ENCODE peak calls at places on chromosomes 12 and 14, in ten cellular contexts. E, Z, F, L, Q, M, N, G, K and V are unnamed samples.

GRCh38 chr14:92497391-92497790 is 16.2 kb upstream of the RIN3 start:
- DNase-seq in E (no peak), Z (no peak), F (no peak), L (no peak), Q (no peak), M (no peak), N (no peak), G (no peak), K (peak), V (no peak)

GRCh38 chr12:108884116-108885012 is 4.5 kb downstream of the DAO start:
- DNase-seq in E (peak), Z (peak), F (no peak), L (no peak), Q (peak), M (peak), N (no peak), G (peak), K (peak), V (peak)

GRCh38 chr14:72023128-72024042 is 91.2 kb downstream of the RGS6 start:
- DNase-seq in E (no peak), Z (no peak), F (no peak), L (peak), Q (no peak), M (no peak), N (no peak), G (no peak), K (no peak), V (no peak)

GRCh38 chr12:58030566-58031279 is 89.4 kb downstream of the ATP23 start:
- DNase-seq in E (no peak), Z (no peak), F (no peak), L (no peak), Q (no peak), M (no peak), N (no peak), G (no peak), K (no peak), V (no peak)

GRCh38 chr14:105087963-105088811 is 23.0 kb upstream of the GPR132 start:
- DNase-seq in E (peak), Z (peak), F (peak), L (no peak), Q (peak), M (peak), N (peak), G (peak), K (peak), V (peak)

GRCh38 chr14:105060751-105061427 is 4.3 kb downstream of the GPR132 start:
- DNase-seq in E (no peak), Z (peak), F (peak), L (no peak), Q (peak), M (no peak), N (no peak), G (no peak), K (peak), V (peak)

GRCh38 chr12:58408516-58408915 is 467.1 kb downstream of the ATP23 start:
- DNase-seq in E (no peak), Z (no peak), F (no peak), L (no peak), Q (no peak), M (no peak), N (no peak), G (no peak), K (no peak), V (no peak)

GRCh38 chr12:51374346-51374745 is 16.9 kb downstream of the GALNT6 start:
- DNase-seq in E (no peak), Z (no peak), F (no peak), L (no peak), Q (no peak), M (no peak), N (no peak), G (no peak), K (no peak), V (no peak)

GRCh38 chr12:3222935-3223334 is 145.8 kb downstream of the TSPAN9 start:
- DNase-seq in E (no peak), Z (no peak), F (no peak), L (no peak), Q (no peak), M (no peak), N (no peak), G (no peak), K (no peak), V (no peak)

GRCh38 chr12:81520064-81520945 is 238.8 kb downstream of the PPFIA2 start:
- DNase-seq in E (no peak), Z (no peak), F (no peak), L (no peak), Q (no peak), M (peak), N (no peak), G (no peak), K (no peak), V (no peak)

GRCh38 chr14:52902971-52903385 is 47.9 kb downstream of the FERMT2 start:
- DNase-seq in E (no peak), Z (no peak), F (no peak), L (no peak), Q (no peak), M (no peak), N (no peak), G (no peak), K (no peak), V (no peak)

GRCh38 chr12:100404769-100405407 is 48.0 kb downstream of the SLC17A8 start:
- DNase-seq in E (no peak), Z (peak), F (no peak), L (peak), Q (peak), M (peak), N (no peak), G (peak), K (peak), V (peak)

GRCh38 chr12:122862872-122863701 is 27.8 kb downstream of the HIP1R start:
- DNase-seq in E (no peak), Z (peak), F (peak), L (no peak), Q (peak), M (peak), N (no peak), G (no peak), K (peak), V (peak)

DNA sequence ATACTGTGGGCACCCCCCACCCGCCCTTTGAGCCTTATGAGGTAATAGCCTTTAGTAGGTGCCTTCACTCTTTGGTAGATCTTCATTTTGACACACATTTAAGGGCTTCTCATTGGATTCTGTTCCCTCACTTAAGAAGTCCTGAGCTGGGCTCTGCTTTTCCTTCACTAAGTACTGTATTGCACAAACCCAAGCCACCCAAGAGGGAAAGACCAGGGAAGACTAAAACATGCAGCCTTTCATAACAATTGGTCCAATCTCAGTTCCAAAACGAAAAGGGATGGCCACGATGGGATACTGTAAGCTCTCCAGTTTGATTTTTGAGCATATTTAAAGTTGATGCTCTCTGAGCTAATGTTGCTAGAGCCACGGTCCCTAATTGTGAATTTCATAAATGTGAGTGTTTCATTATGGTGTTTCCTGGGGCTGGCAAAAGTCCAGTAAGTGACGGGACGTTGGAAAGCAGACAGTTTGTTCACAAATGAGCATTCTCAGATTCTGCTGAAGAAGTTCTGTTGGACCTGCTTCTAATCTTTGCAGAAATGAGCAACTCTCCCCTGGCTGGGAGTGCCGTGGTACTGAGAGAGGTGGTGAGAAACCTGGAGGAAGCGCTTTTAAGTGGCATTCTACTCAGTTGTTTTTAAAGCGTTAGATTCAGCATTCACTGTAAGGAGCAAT is 9.4 kb downstream of the SSPN start:
- DNase-seq in E (no peak), Z (no peak), F (peak), L (no peak), Q (no peak), M (no peak), N (peak), G (no peak), K (no peak), V (no peak)
- TF ChIP-seq CTCF in E (no peak), Z (no peak), F (no peak), L (no peak), Q (no peak), M (no peak), N (no peak), G (no peak), K (no peak), V (no peak)

GRCh38 chr12:94790822-94791221 is 140.5 kb upstream of the TMCC3 start:
- DNase-seq in E (no peak), Z (no peak), F (no peak), L (no peak), Q (no peak), M (no peak), N (no peak), G (no peak), K (no peak), V (no peak)

GRCh38 chr12:94792690-94793089 is 142.3 kb upstream of the TMCC3 start:
- DNase-seq in E (no peak), Z (no peak), F (no peak), L (no peak), Q (no peak), M (no peak), N (peak), G (no peak), K (no peak), V (no peak)

GRCh38 chr12:94788298-94788697 is 137.9 kb upstream of the TMCC3 start:
- DNase-seq in E (no peak), Z (no peak), F (no peak), L (no peak), Q (no peak), M (no peak), N (no peak), G (no peak), K (no peak), V (no peak)

GRCh38 chr12:94791933-94792332 is 141.6 kb upstream of the TMCC3 start:
- DNase-seq in E (no peak), Z (no peak), F (no peak), L (no peak), Q (no peak), M (no peak), N (no peak), G (no peak), K (no peak), V (no peak)

DNA sequence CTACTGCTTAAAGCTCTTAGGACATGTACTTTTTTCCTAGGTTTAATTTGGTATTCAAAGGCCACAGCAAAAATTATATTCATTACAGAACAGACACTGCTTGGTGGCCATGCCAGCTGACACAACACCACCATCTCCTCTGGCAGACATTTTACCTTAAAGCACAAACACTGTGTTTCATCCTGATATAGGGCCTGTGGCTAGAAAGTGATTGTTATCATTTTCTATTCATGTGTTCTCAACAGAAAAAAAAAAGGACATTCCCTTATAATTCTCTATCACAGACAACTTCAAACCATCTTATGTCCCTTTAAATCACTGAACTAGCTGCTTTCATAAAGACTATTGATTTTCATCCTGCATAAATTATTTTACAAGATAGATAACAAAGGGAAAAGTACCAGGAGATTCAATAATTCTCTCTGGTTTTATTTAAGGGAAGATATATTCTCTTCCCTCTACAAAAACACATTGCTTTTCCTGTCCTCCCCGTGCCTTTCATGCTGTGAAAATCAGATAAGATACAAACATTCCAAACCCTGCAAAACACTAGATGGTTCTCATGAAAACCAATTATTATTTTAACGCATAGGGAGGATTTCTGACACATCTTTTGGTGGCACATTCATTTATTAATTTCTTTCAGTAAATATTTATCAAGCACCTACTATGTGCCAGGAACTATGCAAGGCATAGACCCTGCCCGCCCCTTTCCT is 139.3 kb upstream of the TMCC3 start:
- DNase-seq in E (no peak), Z (peak), F (no peak), L (no peak), Q (no peak), M (no peak), N (no peak), G (no peak), K (no peak), V (no peak)
- TF ChIP-seq EP300 in E (no peak), Z (no peak), F (no peak), L (no peak), Q (no peak), M (no peak), N (no peak), G (no peak), K (no peak), V (no peak)

DNA sequence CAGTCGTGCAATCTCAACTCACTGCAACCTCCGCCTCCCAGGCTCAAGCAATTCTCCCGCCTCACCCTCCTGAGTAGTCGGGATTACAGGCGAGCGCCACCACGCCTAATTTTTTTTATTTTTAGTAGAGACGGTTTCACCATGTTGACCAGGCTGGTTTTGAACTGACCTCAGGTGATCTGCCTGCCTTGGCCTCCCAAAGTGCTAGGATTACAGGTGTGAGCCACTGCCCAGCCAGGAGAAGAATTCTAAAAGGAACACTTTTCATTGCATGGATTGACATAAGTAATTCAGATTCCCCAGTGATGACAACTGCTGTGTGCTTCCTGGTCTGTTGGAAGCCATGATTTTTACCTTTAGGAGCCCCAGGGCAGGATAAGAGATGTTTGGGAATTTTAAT is 22.1 kb downstream of the DMAC2L start:
- DNase-seq in E (no peak), Z (no peak), F (no peak), L (no peak), Q (no peak), M (no peak), N (no peak), G (no peak), K (no peak), V (no peak)
- H3K27ac ChIP-seq in E (no peak), Z (no peak), F (no peak), L (no peak), Q (no peak), M (no peak), N (no peak), G (peak), K (no peak), V (no peak)

DNA sequence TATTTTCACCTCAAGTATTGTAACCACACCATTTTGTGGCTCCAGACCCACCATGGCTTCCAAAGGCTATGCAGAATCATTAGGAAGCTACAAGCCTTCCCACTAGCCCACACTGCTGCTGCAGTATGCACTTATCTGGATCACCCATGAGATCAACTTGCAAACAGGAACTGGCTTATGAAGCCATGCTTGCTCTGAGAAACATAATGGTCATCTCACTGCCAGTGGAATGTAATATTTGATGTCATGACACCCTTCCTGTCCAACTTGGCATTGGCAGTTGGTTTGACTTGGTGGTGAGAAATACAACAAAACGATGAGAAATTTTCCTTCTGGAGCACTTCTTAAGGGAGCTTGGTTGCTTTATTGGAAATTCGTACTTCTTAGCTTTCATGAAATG is 69.3 kb upstream of the FRMD6 start:
- DNase-seq in E (no peak), Z (no peak), F (no peak), L (no peak), Q (no peak), M (no peak), N (no peak), G (no peak), K (no peak), V (no peak)
- TF ChIP-seq CTCF in E (no peak), Z (no peak), F (no peak), L (no peak), Q (no peak), M (no peak), N (no peak), G (no peak), K (no peak), V (no peak)

GRCh38 chr12:54989829-54990228 is 5.3 kb upstream of the TESPA1 start:
- DNase-seq in E (no peak), Z (no peak), F (no peak), L (no peak), Q (no peak), M (no peak), N (no peak), G (no peak), K (no peak), V (no peak)

GRCh38 chr12:54991992-54992377 is 7.4 kb upstream of the TESPA1 start:
- DNase-seq in E (no peak), Z (no peak), F (no peak), L (no peak), Q (no peak), M (no peak), N (no peak), G (no peak), K (no peak), V (no peak)

GRCh38 chr12:54996235-54996634 is 11.7 kb upstream of the TESPA1 start:
- DNase-seq in E (no peak), Z (no peak), F (no peak), L (no peak), Q (no peak), M (no peak), N (no peak), G (no peak), K (no peak), V (no peak)

GRCh38 chr12:54991161-54991991 is 6.8 kb upstream of the TESPA1 start:
- DNase-seq in E (no peak), Z (no peak), F (no peak), L (peak), Q (no peak), M (no peak), N (no peak), G (no peak), K (no peak), V (no peak)

DNA sequence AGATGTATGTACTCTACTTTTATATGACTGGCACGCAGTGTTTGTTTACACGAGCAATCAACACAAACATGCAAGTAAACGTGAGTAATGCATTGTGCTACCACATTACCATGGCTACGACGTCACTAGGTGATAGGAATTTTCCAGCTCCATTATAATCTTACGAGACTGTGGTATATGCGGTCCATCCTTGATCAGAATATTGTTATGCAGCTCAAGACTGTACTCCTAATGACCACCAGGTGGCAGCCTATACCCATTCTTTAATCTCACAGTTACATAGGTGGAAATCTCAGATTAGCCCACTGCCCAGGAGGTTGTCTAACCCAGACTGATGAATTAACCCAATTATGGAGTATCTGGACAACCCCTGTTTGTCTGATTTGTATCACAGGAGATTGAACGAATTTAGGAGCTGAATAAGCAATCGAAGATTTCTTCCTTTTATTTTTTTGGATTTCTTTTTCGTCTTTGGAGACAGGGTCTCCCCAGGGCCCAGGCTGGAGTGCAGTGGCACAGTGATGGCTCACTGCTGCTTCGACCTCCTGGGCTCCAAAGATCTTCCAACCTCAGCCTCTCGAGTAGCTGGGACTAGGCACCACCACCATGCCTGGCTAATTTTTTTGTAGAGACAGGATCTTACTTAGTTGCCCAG is 8.7 kb upstream of the TESPA1 start:
- DNase-seq in E (peak), Z (peak), F (no peak), L (no peak), Q (peak), M (peak), N (peak), G (peak), K (peak), V (peak)
- TF ChIP-seq EP300 in E (no peak), Z (no peak), F (no peak), L (no peak), Q (no peak), M (no peak), N (no peak), G (no peak), K (no peak), V (no peak)

DNA sequence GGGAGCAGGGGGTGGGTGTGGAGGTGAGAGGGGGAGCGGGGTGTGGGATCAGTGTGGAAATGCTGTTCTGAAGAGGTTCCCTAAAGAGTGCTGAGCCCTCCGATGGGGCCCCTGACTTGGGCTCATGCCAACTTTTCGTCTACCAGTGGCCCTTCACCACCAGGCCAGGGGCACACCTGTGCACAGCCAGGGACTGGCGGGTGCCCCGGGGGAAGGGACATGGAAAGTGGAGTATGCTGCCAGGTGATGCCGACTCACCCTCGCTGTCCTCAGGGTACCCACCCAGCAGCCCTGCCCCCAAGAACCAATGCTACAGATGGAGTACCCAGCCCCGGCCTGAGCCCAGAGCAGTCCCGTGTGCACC is 26.2 kb downstream of the AMN start:
- DNase-seq in E (no peak), Z (no peak), F (no peak), L (no peak), Q (no peak), M (no peak), N (no peak), G (no peak), K (no peak), V (no peak)
- H3K27ac ChIP-seq in E (peak), Z (no peak), F (no peak), L (peak), Q (no peak), M (no peak), N (no peak), G (no peak), K (no peak), V (no peak)

DNA sequence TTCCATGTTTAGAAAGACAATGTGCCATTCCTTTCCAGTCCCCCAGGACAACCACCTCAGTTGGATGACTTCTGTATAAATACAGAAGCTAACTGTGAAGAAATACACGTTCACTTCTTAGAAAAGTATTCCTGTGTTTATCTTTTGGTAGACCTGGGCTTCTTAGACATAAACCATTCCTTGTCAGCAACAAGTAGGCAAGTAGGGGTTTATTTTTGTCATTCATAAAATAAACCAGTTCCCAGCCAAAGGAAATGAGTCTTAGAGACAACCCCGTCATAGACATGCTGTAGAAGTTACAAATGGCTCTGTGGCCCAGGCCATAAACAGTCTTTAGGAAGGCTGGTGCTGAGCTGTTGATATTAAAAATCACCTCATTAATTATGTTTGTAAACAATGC is 243.2 kb downstream of the SPTSSA start:
- DNase-seq in E (no peak), Z (no peak), F (no peak), L (no peak), Q (no peak), M (no peak), N (no peak), G (no peak), K (no peak), V (no peak)
- TF ChIP-seq CTCF in E (no peak), Z (no peak), F (no peak), L (no peak), Q (no peak), M (no peak), N (no peak), G (no peak), K (no peak), V (no peak)